ENCODE peak calls at places on chromosome 2, in ten cellular contexts. Q is posterior cingulate gyrus; H is stimulated activated CD4-positive, alpha-beta T cell treated with anti-CD3 and anti-CD28 coated beads, Interleukin-15, amount 100 ng/mL, for 1 hour; E is NCI-H1105 treated with DMSO at 0.1 percent for 48 hours; N is ascending aorta; M is HuH-7.5; W is glomerular endothelial cell; O is NCI-H1694 treated with DMSO at 0.1 percent for 48 hours; I is endothelial cell; R is left ventricle myocardium superior. G is an unnamed sample.

GRCh38 chr2:31983762-31984467 is 26.9 kb downstream of the MEMO1 start:
- DNase-seq in M (no peak), H (no peak), I (no peak), R (no peak), W (no peak), O (no peak), N (no peak), E (no peak), Q (no peak), G (no peak)

GRCh38 chr2:216603010-216603883 is 30.0 kb upstream of the IGFBP2 start:
- DNase-seq in I (no peak), R (no peak), E (no peak), M (no peak), N (no peak), H (no peak), Q (no peak), O (no peak), W (no peak), G (no peak)

GRCh38 chr2:112198780-112199179 is 56.1 kb downstream of the ZC3H8 start:
- DNase-seq in I (no peak), H (no peak), M (no peak), O (no peak), W (no peak), N (no peak), Q (no peak), E (no peak), R (no peak), G (no peak)

GRCh38 chr2:26691881-26692813 is at the start of gene KCNK3:
- DNase-seq in E (peak), W (no peak), Q (peak), I (peak), O (peak), M (peak), N (peak), H (no peak), R (peak), G (peak)

GRCh38 chr2:167451496-167452289 is 563.4 kb downstream of the XIRP2 start:
- DNase-seq in O (no peak), R (no peak), N (no peak), I (no peak), Q (no peak), H (no peak), W (no peak), M (no peak), E (no peak), G (no peak)

GRCh38 chr2:121944072-121944829 is 188.8 kb downstream of the TSN start:
- DNase-seq in E (no peak), W (no peak), N (no peak), O (no peak), M (no peak), Q (no peak), H (no peak), R (no peak), I (no peak), G (no peak)

GRCh38 chr2:128390991-128391630 is 72.4 kb upstream of the HS6ST1 start:
- DNase-seq in H (no peak), Q (peak), W (no peak), I (no peak), N (no peak), O (no peak), E (no peak), M (no peak), R (no peak), G (no peak)

GRCh38 chr2:120434487-120434886 is 88.6 kb downstream of the INHBB start:
- DNase-seq in R (no peak), Q (peak), I (no peak), H (no peak), E (no peak), M (no peak), W (no peak), N (no peak), O (no peak), G (no peak)

GRCh38 chr2:222795671-222796357 is 65.0 kb upstream of the ACSL3 start:
- DNase-seq in R (no peak), H (no peak), N (no peak), O (no peak), E (no peak), Q (no peak), I (no peak), M (no peak), W (no peak), G (no peak)

GRCh38 chr2:141767051-141767450 is 363.8 kb downstream of the LRP1B start:
- DNase-seq in W (no peak), E (no peak), Q (no peak), H (no peak), R (no peak), M (no peak), O (no peak), N (no peak), I (no peak), G (no peak)

GRCh38 chr2:187689372-187689771 is 135.1 kb upstream of the TFPI start:
- DNase-seq in H (no peak), R (no peak), I (no peak), W (peak), N (no peak), E (no peak), O (no peak), Q (no peak), M (no peak), G (no peak)

GRCh38 chr2:98560256-98560771 is 48.0 kb downstream of the COA5 start:
- DNase-seq in I (no peak), H (no peak), M (no peak), E (no peak), R (peak), W (no peak), N (no peak), O (no peak), Q (no peak), G (no peak)

GRCh38 chr2:241256168-241256545 is 59.3 kb downstream of the HDLBP start:
- DNase-seq in I (no peak), R (no peak), Q (no peak), M (no peak), W (no peak), N (peak), O (no peak), E (no peak), H (no peak), G (no peak)

GRCh38 chr2:9232886-9233285 is 26.3 kb downstream of the ASAP2 start:
- DNase-seq in M (no peak), W (no peak), I (no peak), E (no peak), N (peak), O (no peak), R (no peak), H (no peak), Q (no peak), G (no peak)

GRCh38 chr2:9984217-9984739 is 32.8 kb downstream of the GRHL1 start:
- DNase-seq in I (no peak), O (peak), H (no peak), R (no peak), M (peak), N (no peak), Q (no peak), E (peak), W (no peak), G (peak)

GRCh38 chr2:215680605-215681598 is 245.0 kb upstream of the FN1 start:
- DNase-seq in O (no peak), N (no peak), Q (no peak), I (no peak), M (peak), E (no peak), H (no peak), W (no peak), R (no peak), G (no peak)

GRCh38 chr2:19901201-19901457 is 654 bp downstream of the TTC32 start:
- DNase-seq in Q (no peak), N (no peak), O (no peak), R (no peak), E (no peak), M (no peak), H (no peak), I (no peak), W (no peak), G (no peak)

GRCh38 chr2:129483366-129483765 is 496.1 kb upstream of the RAB6C start:
- DNase-seq in M (no peak), Q (no peak), O (no peak), N (no peak), R (no peak), H (no peak), W (no peak), I (no peak), E (no peak), G (no peak)

GRCh38 chr2:105744909-105745853 is at the start of gene NCK2:
- DNase-seq in W (no peak), R (peak), H (no peak), E (peak), I (peak), N (no peak), Q (no peak), O (no peak), M (peak), G (peak)

GRCh38 chr2:120653026-120653425 is 82.6 kb upstream of the GLI2 start:
- DNase-seq in W (no peak), R (no peak), M (no peak), O (no peak), N (no peak), I (no peak), H (no peak), E (no peak), Q (no peak), G (no peak)

GRCh38 chr2:240435955-240436625 is 627 bp downstream of the GPC1 start:
- DNase-seq in I (no peak), R (peak), M (no peak), E (peak), O (no peak), H (no peak), Q (peak), W (no peak), N (no peak), G (peak)

GRCh38 chr2:165617720-165618119 is 148.2 kb downstream of the CSRNP3 start:
- DNase-seq in N (no peak), H (no peak), W (no peak), O (no peak), I (no peak), R (no peak), M (no peak), Q (no peak), E (no peak), G (no peak)

GRCh38 chr2:231883468-231883881 is 42.7 kb downstream of the NPPC start:
- DNase-seq in E (peak), I (no peak), N (no peak), R (no peak), M (no peak), O (no peak), Q (no peak), W (no peak), H (no peak), G (no peak)

GRCh38 chr2:182870227-182870626 is 3.8 kb upstream of the FRZB start:
- DNase-seq in M (no peak), O (peak), N (no peak), Q (no peak), H (no peak), E (peak), I (peak), W (no peak), R (no peak), G (no peak)

GRCh38 chr2:170394988-170395387 is 217.0 kb downstream of the MYO3B start:
- DNase-seq in R (no peak), I (no peak), M (no peak), H (no peak), W (no peak), O (no peak), Q (no peak), N (no peak), E (peak), G (no peak)

GRCh38 chr2:11446733-11447248 is 19.2 kb downstream of the E2F6 start:
- DNase-seq in W (peak), R (peak), N (peak), M (peak), Q (no peak), I (peak), O (peak), E (peak), H (peak), G (peak)

GRCh38 chr2:11698009-11698922 is 28.3 kb upstream of the NTSR2 start:
- DNase-seq in W (no peak), Q (no peak), O (peak), N (peak), H (no peak), E (no peak), M (no peak), I (no peak), R (peak), G (no peak)

GRCh38 chr2:112777036-112777435 is 7.3 kb downstream of the IL1A start:
- DNase-seq in O (no peak), E (no peak), R (no peak), I (no peak), M (no peak), W (no peak), N (no peak), Q (no peak), H (no peak), G (no peak)

GRCh38 chr2:28617502-28618184 is 121.8 kb downstream of the PLB1 start:
- DNase-seq in O (no peak), W (no peak), Q (no peak), I (no peak), H (no peak), E (no peak), N (no peak), R (no peak), M (no peak), G (no peak)

GRCh38 chr2:8566788-8567468 is 114.9 kb upstream of the ID2 start:
- DNase-seq in M (no peak), W (no peak), Q (peak), O (no peak), I (no peak), E (peak), H (no peak), R (peak), N (peak), G (no peak)

GRCh38 chr2:197706839-197707207 is 1.7 kb downstream of the MARS2 start:
- DNase-seq in M (no peak), Q (no peak), N (no peak), I (no peak), E (no peak), H (no peak), W (no peak), O (no peak), R (no peak), G (no peak)

GRCh38 chr2:165408191-165408590 is 61.3 kb upstream of the CSRNP3 start:
- DNase-seq in I (no peak), W (no peak), O (peak), E (no peak), N (no peak), Q (no peak), M (no peak), H (no peak), R (no peak), G (no peak)

GRCh38 chr2:217797661-217798069 is 205.1 kb downstream of the TNS1 start:
- DNase-seq in W (no peak), M (no peak), Q (peak), R (peak), N (peak), I (no peak), E (peak), H (no peak), O (no peak), G (no peak)

GRCh38 chr2:128396500-128396891 is 77.8 kb upstream of the HS6ST1 start:
- DNase-seq in R (no peak), E (no peak), H (no peak), N (peak), I (no peak), W (no peak), M (no peak), O (peak), Q (peak), G (no peak)

GRCh38 chr2:98460573-98461560 is 16.2 kb downstream of the INPP4A start:
- DNase-seq in I (no peak), R (no peak), E (no peak), O (no peak), N (peak), W (no peak), Q (no peak), H (no peak), M (no peak), G (no peak)